ENCODE peak calls at places on chromosome 3, in four cellular contexts. One of them, this sample, is unnamed.

GRCh38 chr3:15327941-15328340 is 4.4 kb downstream of the SH3BP5 start:
- DNase-seq in cardiac fibroblast: peak; percentile 40
- DNase-seq in AG09319: peak; percentile 47
- DNase-seq in AG08396: no peak
- DNase-seq in this sample: no peak

GRCh38 chr3:58884457-58884856 is 165.4 kb downstream of the CFAP20DC start:
- DNase-seq in AG08396: no peak
- DNase-seq in AG09319: no peak
- DNase-seq in cardiac fibroblast: no peak
- DNase-seq in this sample: no peak

GRCh38 chr3:195532345-195532744 is 10.8 kb downstream of the PPP1R2 start:
- DNase-seq in cardiac fibroblast: no peak
- DNase-seq in AG08396: no peak
- DNase-seq in AG09319: no peak
- DNase-seq in this sample: no peak

GRCh38 chr3:32820430-32820829 is 2.6 kb downstream of the TRIM71 start:
- DNase-seq in AG08396: no peak
- DNase-seq in AG09319: no peak
- DNase-seq in cardiac fibroblast: no peak
- DNase-seq in this sample: no peak

GRCh38 chr3:150504473-150504872 is 41.8 kb downstream of the SERP1 start:
- DNase-seq in AG09319: no peak
- DNase-seq in cardiac fibroblast: no peak
- DNase-seq in AG08396: no peak
- DNase-seq in this sample: no peak

GRCh38 chr3:9888540-9888939 is 1.9 kb upstream of the JAGN1 start:
- DNase-seq in AG09319: no peak
- DNase-seq in cardiac fibroblast: no peak
- DNase-seq in AG08396: no peak
- DNase-seq in this sample: no peak

GRCh38 chr3:93843981-93844380 is 129.7 kb downstream of the PROS1 start:
- DNase-seq in cardiac fibroblast: peak; percentile 95
- DNase-seq in AG08396: peak; percentile 39
- DNase-seq in AG09319: peak; percentile 7
- DNase-seq in this sample: peak; percentile 66

GRCh38 chr3:143010024-143010423 is 8.7 kb downstream of the U2SURP start:
- DNase-seq in cardiac fibroblast: peak; percentile 41
- DNase-seq in AG08396: no peak
- DNase-seq in AG09319: no peak
- DNase-seq in this sample: no peak

GRCh38 chr3:135905058-135905724 is 60.3 kb upstream of the PPP2R3A start:
- DNase-seq in AG08396: no peak
- DNase-seq in AG09319: no peak
- DNase-seq in cardiac fibroblast: peak; percentile 40
- DNase-seq in this sample: no peak

GRCh38 chr3:29313981-29314726 is 33.3 kb downstream of the RBMS3 start:
- DNase-seq in AG08396: no peak
- DNase-seq in AG09319: no peak
- DNase-seq in cardiac fibroblast: no peak
- DNase-seq in this sample: no peak

GRCh38 chr3:119170821-119171220 is 2.6 kb upstream of the UPK1B start:
- DNase-seq in AG09319: no peak
- DNase-seq in cardiac fibroblast: no peak
- DNase-seq in AG08396: no peak
- DNase-seq in this sample: no peak

GRCh38 chr3:71160800-71161546 is 422.6 kb downstream of the FOXP1 start:
- DNase-seq in AG09319: no peak
- DNase-seq in cardiac fibroblast: peak; percentile 38
- DNase-seq in AG08396: no peak
- DNase-seq in this sample: no peak